ENCODE peak calls at places on chromosomes 12 and 14, in ten cellular contexts. P is Peyer's patch, B is mucosa of descending colon, N is cardiac fibroblast, V is heart left ventricle, O is ovary, A is lower leg skin, Z is neural progenitor cell, I is epithelial cell of esophagus, C is astrocyte of the cerebellum. X is an unnamed sample.

GRCh38 chr14:100762089-100762515 is 35.4 kb downstream of the DLK1 start:
- DNase-seq in P (no peak), B (no peak), N (peak), V (no peak), O (no peak), A (no peak), Z (no peak), I (peak), C (no peak), X (peak)

GRCh38 chr12:57729321-57729844 is 9.2 kb downstream of the AGAP2 start:
- DNase-seq in P (no peak), B (no peak), N (no peak), V (no peak), O (peak), A (no peak), Z (no peak), I (no peak), C (no peak), X (no peak)

GRCh38 chr12:75606921-75607320 is 95.5 kb upstream of the KRR1 start:
- DNase-seq in P (no peak), B (no peak), N (no peak), V (no peak), O (no peak), A (no peak), Z (no peak), I (no peak), C (no peak), X (no peak)

GRCh38 chr14:25953532-25954144 is 644.2 kb downstream of the NOVA1 start:
- DNase-seq in P (no peak), B (peak), N (peak), V (no peak), O (peak), A (peak), Z (no peak), I (peak), C (peak), X (peak)

GRCh38 chr14:21748869-21749303 is 75.3 kb upstream of the OR4E1 start:
- DNase-seq in P (no peak), B (peak), N (peak), V (no peak), O (no peak), A (no peak), Z (peak), I (peak), C (peak), X (peak)

GRCh38 chr12:109645194-109645593 is 68.4 kb upstream of the FAM222A start:
- DNase-seq in P (no peak), B (no peak), N (no peak), V (no peak), O (no peak), A (no peak), Z (no peak), I (no peak), C (no peak), X (no peak)

GRCh38 chr12:21615441-21615840 is 10.8 kb upstream of the GYS2 start:
- DNase-seq in P (no peak), B (no peak), N (no peak), V (no peak), O (no peak), A (no peak), Z (no peak), I (peak), C (no peak), X (peak)

GRCh38 chr14:35261774-35262173 is 30.4 kb upstream of the PSMA6 start:
- DNase-seq in P (no peak), B (peak), N (peak), V (no peak), O (no peak), A (no peak), Z (no peak), I (no peak), C (no peak), X (no peak)

GRCh38 chr12:6957151-6957701 is 6.1 kb downstream of the PTPN6 start:
- DNase-seq in P (no peak), B (no peak), N (no peak), V (peak), O (no peak), A (no peak), Z (no peak), I (no peak), C (no peak), X (no peak)

GRCh38 chr12:92468358-92469020 is 234.3 kb upstream of the PLEKHG7 start:
- DNase-seq in P (peak), B (no peak), N (no peak), V (no peak), O (no peak), A (no peak), Z (no peak), I (no peak), C (peak), X (no peak)

GRCh38 chr12:87439990-87440827 is 589.0 kb downstream of the C12orf50 start:
- DNase-seq in P (no peak), B (peak), N (peak), V (no peak), O (no peak), A (peak), Z (no peak), I (peak), C (peak), X (peak)

GRCh38 chr14:29643415-29644206 is 284.0 kb downstream of the PRKD1 start:
- DNase-seq in P (no peak), B (no peak), N (peak), V (no peak), O (no peak), A (no peak), Z (no peak), I (no peak), C (peak), X (no peak)

GRCh38 chr14:73740921-73741326 is 26.7 kb upstream of the PNMA1 start:
- DNase-seq in P (no peak), B (peak), N (peak), V (peak), O (peak), A (peak), Z (no peak), I (peak), C (no peak), X (peak)

GRCh38 chr14:29274890-29275651 is 508.5 kb downstream of the FOXG1 start:
- DNase-seq in P (no peak), B (no peak), N (no peak), V (no peak), O (no peak), A (no peak), Z (no peak), I (no peak), C (no peak), X (peak)

GRCh38 chr12:124679533-124680371 is 112.3 kb upstream of the NCOR2 start:
- DNase-seq in P (no peak), B (no peak), N (no peak), V (peak), O (no peak), A (no peak), Z (no peak), I (no peak), C (no peak), X (peak)

GRCh38 chr12:7038591-7038990 is 20.3 kb upstream of the LPCAT3 start:
- DNase-seq in P (no peak), B (no peak), N (no peak), V (no peak), O (no peak), A (no peak), Z (no peak), I (no peak), C (no peak), X (no peak)

GRCh38 chr12:92030618-92031017 is 115.0 kb downstream of the BTG1 start:
- DNase-seq in P (peak), B (peak), N (peak), V (no peak), O (peak), A (peak), Z (no peak), I (no peak), C (no peak), X (no peak)

GRCh38 chr12:55705802-55706402 is 1.8 kb downstream of the ITGA7 start:
- DNase-seq in P (no peak), B (peak), N (no peak), V (peak), O (no peak), A (no peak), Z (peak), I (no peak), C (no peak), X (no peak)

GRCh38 chr14:61104358-61104757 is 123.3 kb downstream of the SLC38A6 start:
- DNase-seq in P (no peak), B (no peak), N (no peak), V (no peak), O (no peak), A (no peak), Z (no peak), I (no peak), C (no peak), X (no peak)

GRCh38 chr12:96237465-96238077 is 43.4 kb downstream of the ELK3 start:
- DNase-seq in P (peak), B (peak), N (peak), V (peak), O (peak), A (peak), Z (no peak), I (peak), C (peak), X (peak)

GRCh38 chr14:49052516-49052915 is 533.7 kb downstream of the RPS29 start:
- DNase-seq in P (no peak), B (no peak), N (no peak), V (no peak), O (no peak), A (no peak), Z (no peak), I (no peak), C (peak), X (no peak)

GRCh38 chr12:107359382-107359781 is 266.0 kb upstream of the CRY1 start:
- DNase-seq in P (no peak), B (no peak), N (no peak), V (no peak), O (no peak), A (no peak), Z (no peak), I (peak), C (no peak), X (peak)

GRCh38 chr12:49946086-49946485 is 4.5 kb upstream of the AQP2 start:
- DNase-seq in P (no peak), B (peak), N (no peak), V (no peak), O (no peak), A (no peak), Z (no peak), I (no peak), C (no peak), X (no peak)

GRCh38 chr14:52551696-52552062 is 626 bp downstream of the TXNDC16 start:
- DNase-seq in P (peak), B (peak), N (peak), V (no peak), O (no peak), A (no peak), Z (peak), I (peak), C (no peak), X (peak)

GRCh38 chr12:46944104-46944503 is 118.3 kb upstream of the SLC38A4 start:
- DNase-seq in P (no peak), B (no peak), N (peak), V (no peak), O (no peak), A (no peak), Z (no peak), I (peak), C (no peak), X (peak)

GRCh38 chr12:538731-539539 is 79.2 kb downstream of the B4GALNT3 start:
- DNase-seq in P (no peak), B (peak), N (peak), V (peak), O (no peak), A (no peak), Z (no peak), I (peak), C (peak), X (peak)

GRCh38 chr14:80212025-80212402 is 710 bp upstream of the DIO2 start:
- DNase-seq in P (no peak), B (no peak), N (peak), V (no peak), O (no peak), A (no peak), Z (peak), I (peak), C (peak), X (no peak)

GRCh38 chr14:80213602-80214001 is 2.3 kb upstream of the DIO2 start:
- DNase-seq in P (no peak), B (peak), N (peak), V (peak), O (no peak), A (no peak), Z (peak), I (peak), C (no peak), X (peak)

GRCh38 chr14:80208426-80208950 is 2.8 kb downstream of the DIO2 start:
- DNase-seq in P (no peak), B (no peak), N (peak), V (no peak), O (no peak), A (peak), Z (no peak), I (peak), C (no peak), X (no peak)

GRCh38 chr14:80215081-80215480 is 3.8 kb upstream of the DIO2 start:
- DNase-seq in P (no peak), B (no peak), N (no peak), V (no peak), O (no peak), A (no peak), Z (no peak), I (no peak), C (no peak), X (peak)

DNA sequence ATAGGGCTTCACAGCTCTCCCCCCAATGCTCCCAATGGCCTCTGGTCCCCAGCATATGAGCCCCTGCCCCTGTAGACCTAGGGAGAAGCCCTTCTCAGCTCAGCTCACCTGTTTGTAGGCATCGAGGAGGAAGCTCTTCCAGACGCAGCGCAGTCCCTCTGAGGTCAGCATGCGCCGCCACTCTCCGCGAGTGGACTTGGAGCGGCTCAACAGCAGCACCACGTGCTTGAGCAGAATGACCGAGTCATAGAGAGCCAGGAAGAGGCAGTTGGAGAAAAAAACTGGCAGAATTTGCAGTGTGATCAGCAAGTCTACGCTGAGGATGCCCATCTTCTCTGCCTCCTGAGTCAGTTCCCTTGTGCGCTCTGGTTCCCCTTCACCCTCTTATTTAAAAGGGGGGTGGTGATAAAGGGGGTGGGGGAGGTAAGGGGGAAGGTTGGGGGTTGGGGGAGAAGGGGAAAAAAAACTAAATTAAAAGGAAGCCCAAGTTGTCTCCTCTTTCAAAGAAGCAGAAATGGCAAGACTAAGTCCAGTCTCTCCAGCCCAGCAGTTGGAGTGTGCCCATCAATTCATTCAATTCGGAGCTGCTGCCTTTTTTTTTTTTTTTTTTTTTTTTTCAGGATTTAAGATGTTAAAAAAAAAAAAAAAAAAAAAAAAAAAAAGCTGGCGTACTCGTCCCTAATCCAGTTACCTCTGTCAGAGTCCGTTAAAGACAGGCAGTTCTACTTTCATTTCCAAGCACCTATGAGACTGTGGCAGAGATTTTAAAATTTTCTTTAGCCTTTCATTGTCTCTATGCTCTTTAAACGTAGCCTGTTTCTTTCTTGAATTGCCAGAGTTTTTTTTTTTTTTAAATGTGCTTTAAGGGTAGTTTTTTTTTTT is at the start of gene DIO2:
- DNase-seq in P (no peak), B (peak), N (peak), V (peak), O (no peak), A (peak), Z (peak), I (peak), C (no peak), X (no peak)
- H3K4me3 ChIP-seq in P (no peak), B (no peak), N (peak), V (peak), O (no peak), A (no peak), Z (peak), I (peak), C (peak), X (peak)

GRCh38 chr12:100234591-100235304 is 32.1 kb downstream of the DEPDC4 start:
- DNase-seq in P (no peak), B (peak), N (peak), V (no peak), O (no peak), A (no peak), Z (peak), I (peak), C (peak), X (peak)
- H3K4me3 ChIP-seq in P (no peak), B (no peak), N (no peak), V (no peak), O (no peak), A (no peak), Z (no peak), I (no peak), C (no peak), X (peak)

DNA sequence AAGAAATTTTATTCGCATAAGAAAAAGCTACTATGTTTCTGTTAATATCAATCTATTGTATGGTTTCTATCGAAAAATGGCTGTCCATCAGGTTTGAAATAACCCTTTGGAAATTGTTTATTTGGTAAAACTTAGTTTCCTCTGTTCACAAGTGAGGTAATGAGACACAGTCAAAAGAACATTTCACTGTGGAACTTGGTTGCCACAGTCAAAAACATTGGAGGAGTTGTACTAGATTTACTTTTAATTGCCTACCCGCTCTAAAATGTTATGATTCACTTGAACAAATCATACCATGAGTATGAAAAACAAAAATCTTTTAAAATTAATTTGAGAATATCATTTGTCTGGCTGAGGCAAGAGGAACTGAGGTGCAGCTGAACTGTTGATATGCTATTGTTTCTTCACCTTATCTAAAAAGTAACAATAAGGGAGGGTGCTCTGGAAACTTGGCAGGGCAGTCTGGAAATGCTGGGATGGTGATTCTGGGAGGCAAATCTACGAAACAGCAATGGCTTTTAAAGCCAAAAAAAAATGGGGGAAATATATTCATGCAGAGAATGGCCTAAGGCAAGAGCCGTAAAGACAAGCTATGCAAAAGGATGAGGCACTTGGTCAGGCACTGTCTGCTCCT is 46.4 kb downstream of the ITPR2 start:
- DNase-seq in P (no peak), B (no peak), N (peak), V (no peak), O (no peak), A (no peak), Z (no peak), I (no peak), C (no peak), X (no peak)
- H3K4me3 ChIP-seq in P (no peak), B (no peak), N (no peak), V (no peak), O (no peak), A (no peak), Z (no peak), I (no peak), C (no peak), X (no peak)

GRCh38 chr12:8493084-8493483 is 20.2 kb upstream of the CLEC4D start:
- DNase-seq in P (no peak), B (peak), N (no peak), V (no peak), O (no peak), A (peak), Z (no peak), I (no peak), C (no peak), X (no peak)
- H3K4me3 ChIP-seq in P (no peak), B (no peak), N (no peak), V (no peak), O (no peak), A (no peak), Z (no peak), I (no peak), C (no peak), X (no peak)

DNA sequence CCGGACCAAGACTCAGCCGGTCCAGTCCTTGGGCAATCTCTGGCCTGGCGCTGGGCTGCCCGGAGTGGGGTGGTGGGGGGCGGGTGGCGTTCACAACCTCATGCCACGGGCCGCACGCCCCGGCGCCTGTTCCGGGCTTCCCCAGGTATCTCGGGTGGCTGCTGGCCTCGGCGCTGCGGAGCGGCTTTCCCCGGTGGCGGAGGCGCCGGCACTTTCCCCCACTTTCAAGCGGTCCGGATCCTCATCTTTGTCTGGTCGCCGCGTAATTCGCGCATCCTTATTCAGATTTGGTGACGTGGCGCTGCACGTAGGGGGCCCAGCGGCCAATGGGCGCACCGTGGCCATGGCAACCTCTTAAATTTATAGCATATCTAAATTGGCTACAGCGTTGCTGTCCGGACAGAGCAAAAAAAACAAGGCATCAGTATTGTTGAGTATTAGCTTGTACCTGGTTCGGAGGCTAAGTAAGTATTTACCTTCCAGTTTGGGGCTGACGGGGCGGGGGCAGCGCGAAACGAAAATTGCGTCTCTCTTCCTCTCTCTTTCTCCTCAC is at the start of gene LHX5:
- DNase-seq in P (no peak), B (no peak), N (no peak), V (no peak), O (no peak), A (no peak), Z (peak), I (peak), C (no peak), X (no peak)
- H3K4me3 ChIP-seq in P (no peak), B (no peak), N (no peak), V (no peak), O (no peak), A (no peak), Z (peak), I (no peak), C (no peak), X (no peak)

X was measured in PC-3.